ENCODE peak calls at places on chromosomes 1 and 21, in four cellular contexts. M is activated T-helper 2 cell treated with anti-CD3 and anti-CD28 coated beads, Interferon-gamma antibody, Interleukin-2, Interleukin-4, amounts not matched to agents 10 μg/mL and 5 μg/mL and 100 μg/mL, durations not matched to agents 14 hours and 24 hours and 36 hours; R is RWPE1; L is HuH-7. N is an unnamed sample.

GRCh38 chr1:201299968-201300367 is 16.7 kb downstream of the PKP1 start:
- DNase-seq in M (no peak), L (no peak), R (peak), N (no peak)

GRCh38 chr1:207261971-207262370 is 59.5 kb upstream of the CD55 start:
- DNase-seq in M (no peak), R (no peak), L (no peak), N (no peak)

GRCh38 chr1:113551728-113552127 is 161.4 kb downstream of the MAGI3 start:
- DNase-seq in R (no peak), L (no peak), M (no peak), N (no peak)

GRCh38 chr1:206469411-206469932 is 804 bp upstream of the IKBKE start:
- DNase-seq in R (peak), M (no peak), L (peak), N (no peak)

GRCh38 chr1:192453360-192454045 is 122.1 kb upstream of the RGS1 start:
- DNase-seq in M (no peak), R (no peak), L (no peak), N (no peak)

GRCh38 chr1:116326486-116326885 is 46.6 kb upstream of the ATP1A1 start:
- DNase-seq in R (no peak), M (no peak), L (no peak), N (no peak)

GRCh38 chr1:169511339-169512028 is 25.7 kb upstream of the SLC19A2 start:
- DNase-seq in R (peak), L (no peak), M (no peak), N (no peak)

GRCh38 chr21:41873426-41873825 is 5.7 kb downstream of the PRDM15 start:
- DNase-seq in R (no peak), L (no peak), M (no peak), N (no peak)

GRCh38 chr21:43764576-43765495 is 11.3 kb downstream of the CSTB start:
- DNase-seq in M (no peak), R (no peak), L (no peak), N (no peak)

N was measured in T47D.